ENCODE peak calls at places on chromosomes 6 and 20, in seven cellular contexts. I is CD8-positive, alpha-beta T cell; O is AG04450; Z is lung; A is lower lobe of right lung; X is left ventricle myocardium inferior; H is GM23248. L is an unnamed sample.
A peak's percentile ranks its signal among the peaks of the same experiment; 100 is the strongest.

GRCh38 chr6:99603421-99604160 is 3.0 kb upstream of the PRDM13 start:
- DNase-seq in I (peak; percentile 22), O (no peak), Z (no peak), A (peak; percentile 48), X (no peak), H (peak; percentile 56), L (peak; percentile 67)

GRCh38 chr20:51500311-51500710 is 42.2 kb downstream of the NFATC2 start:
- DNase-seq in I (peak; percentile 62), O (no peak), Z (no peak), A (no peak), X (no peak), H (peak; percentile 10), L (no peak)

GRCh38 chr6:21886601-21887091 is 293.1 kb downstream of the SOX4 start:
- DNase-seq in I (no peak), O (no peak), Z (no peak), A (no peak), X (no peak), H (peak; percentile 57), L (no peak)

GRCh38 chr6:152471459-152472070 is 165.6 kb downstream of the SYNE1 start:
- DNase-seq in I (no peak), O (no peak), Z (no peak), A (no peak), X (no peak), H (peak; percentile 72), L (no peak)

GRCh38 chr6:137188855-137189254 is 15.4 kb upstream of the IL22RA2 start:
- DNase-seq in I (no peak), O (no peak), Z (no peak), A (no peak), X (no peak), H (no peak), L (peak; percentile 27)

GRCh38 chr6:22614541-22614940 is 45.2 kb downstream of the HDGFL1 start:
- DNase-seq in I (no peak), O (no peak), Z (no peak), A (no peak), X (no peak), H (no peak), L (no peak)

GRCh38 chr6:129469070-129469662 is 240.8 kb downstream of the ARHGAP18 start:
- DNase-seq in I (no peak), O (no peak), Z (no peak), A (no peak), X (no peak), H (peak; percentile 31), L (no peak)

GRCh38 chr6:97947841-97948240 is 664.8 kb upstream of the MMS22L start:
- DNase-seq in I (no peak), O (no peak), Z (peak; percentile 80), A (peak; percentile 46), X (no peak), H (peak; percentile 24), L (peak; percentile 3)

GRCh38 chr6:10303806-10304520 is 110.9 kb downstream of the TFAP2A start:
- DNase-seq in I (no peak), O (no peak), Z (no peak), A (no peak), X (no peak), H (no peak), L (no peak)

GRCh38 chr20:2130668-2131067 is 29.0 kb downstream of the STK35 start:
- DNase-seq in I (no peak), O (no peak), Z (no peak), A (no peak), X (no peak), H (no peak), L (peak; percentile 30)

GRCh38 chr6:116087437-116088027 is 13.1 kb upstream of the NT5DC1 start:
- DNase-seq in I (no peak), O (no peak), Z (no peak), A (no peak), X (no peak), H (peak; percentile 73), L (no peak)

GRCh38 chr6:130574146-130574545 is 208.3 kb downstream of the TMEM200A start:
- DNase-seq in I (no peak), O (no peak), Z (no peak), A (no peak), X (no peak), H (no peak), L (no peak)

GRCh38 chr6:107080036-107080435 is 35.3 kb downstream of the BEND3 start:
- DNase-seq in I (no peak), O (no peak), Z (no peak), A (no peak), X (no peak), H (no peak), L (peak; percentile 50)

GRCh38 chr6:82385961-82386360 is 22.3 kb downstream of the TPBG start:
- DNase-seq in I (no peak), O (no peak), Z (no peak), A (no peak), X (no peak), H (no peak), L (no peak)

GRCh38 chr6:157941101-157941863 is 40.4 kb upstream of the SYNJ2 start:
- DNase-seq in I (no peak), O (no peak), Z (no peak), A (no peak), X (no peak), H (no peak), L (no peak)

GRCh38 chr20:19520261-19520660 is 237.8 kb upstream of the RIN2 start:
- DNase-seq in I (no peak), O (no peak), Z (no peak), A (no peak), X (no peak), H (no peak), L (no peak)
- H3K27me3 ChIP-seq in I (no peaks in the 10 kb centered on the region), O (no peaks in the 10 kb centered on the region), Z (no peaks in the 10 kb centered on the region), A (no peaks in the 10 kb centered on the region), X (peaks cover 26% of the 10 kb centered on the region), H (peaks cover 7% of the 10 kb centered on the region), L (no peaks in the 10 kb centered on the region)

GRCh38 chr20:63255911-63256704 is 1.8 kb upstream of the NKAIN4 start:
- DNase-seq in I (no peak), O (no peak), Z (no peak), A (no peak), X (no peak), H (no peak), L (no peak)

GRCh38 chr20:63254536-63255384 is 497 bp upstream of the NKAIN4 start:
- DNase-seq in I (no peak), O (no peak), Z (no peak), A (no peak), X (no peak), H (no peak), L (no peak)

GRCh38 chr20:63257629-63258028 is 3.4 kb upstream of the NKAIN4 start:
- DNase-seq in I (no peak), O (no peak), Z (no peak), A (no peak), X (no peak), H (no peak), L (no peak)

GRCh38 chr20:63258826-63259225 is 4.6 kb upstream of the NKAIN4 start:
- DNase-seq in I (no peak), O (no peak), Z (no peak), A (no peak), X (no peak), H (no peak), L (no peak)

GRCh38 chr20:63256954-63257353 is 2.7 kb upstream of the NKAIN4 start:
- DNase-seq in I (no peak), O (no peak), Z (no peak), A (no peak), X (no peak), H (no peak), L (no peak)
- H3K27me3 ChIP-seq in I (peaks cover 9% of the 10 kb centered on the region), O (peaks cover 81% of the 10 kb centered on the region), Z (peaks cover 12% of the 10 kb centered on the region), A (peaks cover 86% of the 10 kb centered on the region), X (peaks cover 91% of the 10 kb centered on the region), H (peaks cover 32% of the 10 kb centered on the region), L (peaks cover 83% of the 10 kb centered on the region)

DNA sequence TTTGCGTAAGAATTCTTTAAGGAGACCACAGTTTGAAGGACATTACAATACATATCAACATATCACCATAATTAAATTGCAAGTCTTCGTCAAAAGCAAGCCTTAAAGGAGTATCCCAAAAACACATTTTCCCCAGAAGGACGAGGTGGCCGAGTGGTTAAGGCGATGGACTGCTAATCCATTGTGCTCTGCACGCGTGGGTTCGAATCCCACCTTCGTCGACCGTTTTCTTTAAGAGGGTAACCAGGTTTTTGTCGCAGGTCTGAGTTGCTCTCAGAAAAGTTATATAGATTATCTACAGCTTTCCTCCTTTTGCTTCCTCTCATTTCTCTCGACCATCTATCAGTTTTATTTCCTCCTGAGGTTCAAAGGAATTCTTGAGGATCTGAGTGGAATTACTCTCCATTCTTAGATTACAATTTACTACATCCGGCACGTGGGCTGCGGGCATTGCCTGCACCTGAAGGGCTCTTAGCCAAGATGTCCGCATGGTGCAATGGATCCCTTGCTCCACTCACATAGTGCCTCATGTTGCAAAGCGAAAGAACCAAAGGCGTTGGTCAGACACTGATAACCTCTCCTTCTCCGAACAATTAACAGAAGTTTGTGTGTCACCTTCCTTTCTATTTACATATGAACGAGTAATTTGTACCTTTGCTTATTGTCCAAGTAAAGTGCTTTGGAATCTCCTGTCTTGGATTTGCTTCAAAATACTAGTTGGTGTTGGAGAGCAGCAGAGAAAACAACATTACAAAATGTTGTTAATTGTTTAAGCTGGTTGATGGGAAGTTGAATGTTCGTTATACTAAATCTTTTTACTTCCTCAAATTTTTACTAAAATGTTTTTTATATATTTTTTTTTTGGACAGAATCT is 14.0 kb downstream of the POM121L2 start:
- DNase-seq in I (no peak), O (no peak), Z (no peak), A (no peak), X (no peak), H (peak; percentile 26), L (peak; percentile 39)
- H3K27me3 ChIP-seq in I (peaks cover 63% of the 10 kb centered on the region), O (no peaks in the 10 kb centered on the region), Z (peaks cover 19% of the 10 kb centered on the region), A (peaks cover 98% of the 10 kb centered on the region), X (peaks cover 100% of the 10 kb centered on the region), H (peaks cover 30% of the 10 kb centered on the region), L (no peaks in the 10 kb centered on the region)

GRCh38 chr6:165833355-165833754 is 170.3 kb upstream of the PDE10A start:
- DNase-seq in I (no peak), O (no peak), Z (no peak), A (no peak), X (no peak), H (no peak), L (no peak)

GRCh38 chr6:165831812-165832470 is 168.9 kb upstream of the PDE10A start:
- DNase-seq in I (no peak), O (no peak), Z (no peak), A (no peak), X (no peak), H (no peak), L (no peak)

GRCh38 chr6:165832471-165832836 is 169.4 kb upstream of the PDE10A start:
- DNase-seq in I (no peak), O (no peak), Z (no peak), A (no peak), X (no peak), H (no peak), L (no peak)

GRCh38 chr6:165835410-165835851 is 172.4 kb upstream of the PDE10A start:
- DNase-seq in I (no peak), O (no peak), Z (no peak), A (no peak), X (no peak), H (no peak), L (no peak)

DNA sequence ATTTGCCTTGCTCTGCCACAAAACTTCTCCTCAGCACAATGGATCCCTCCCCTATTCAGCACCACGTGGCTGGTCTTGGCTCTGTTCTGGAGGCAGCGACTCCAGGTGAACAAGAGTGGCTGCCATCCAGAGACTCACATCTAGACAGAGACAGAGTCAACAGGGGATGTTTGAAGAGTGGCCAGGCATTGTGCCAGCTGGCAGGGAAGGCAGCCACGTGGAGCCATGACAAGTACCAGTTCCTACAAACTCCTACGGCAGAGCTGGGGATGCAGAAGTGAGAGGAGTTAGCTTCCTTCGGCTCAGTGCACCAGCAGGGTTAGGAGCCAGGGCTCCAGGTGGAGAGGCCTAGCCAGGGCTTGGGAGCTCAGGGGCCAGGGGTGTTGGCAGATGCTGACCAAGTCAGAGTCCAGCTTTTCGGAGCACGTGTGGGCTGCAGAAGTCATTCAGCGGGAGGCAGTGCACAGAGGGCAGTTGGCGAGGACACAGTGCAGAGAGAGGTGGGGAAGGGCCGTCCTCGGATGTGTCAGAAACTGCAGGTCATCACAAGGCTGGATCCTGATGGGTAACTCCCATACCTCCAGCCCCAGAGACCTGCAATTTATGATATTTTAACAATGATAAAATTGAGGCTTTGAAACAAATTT is 171.7 kb upstream of the PDE10A start:
- DNase-seq in I (no peak), O (no peak), Z (peak; percentile 92), A (peak; percentile 91), X (peak; percentile 66), H (no peak), L (no peak)
- H3K27me3 ChIP-seq in I (peaks cover 3% of the 10 kb centered on the region), O (peaks cover 2% of the 10 kb centered on the region), Z (no peaks in the 10 kb centered on the region), A (no peaks in the 10 kb centered on the region), X (no peaks in the 10 kb centered on the region), H (no peaks in the 10 kb centered on the region), L (no peaks in the 10 kb centered on the region)